ENCODE peak calls at places on chromosomes 12 and 14, in nine cellular contexts. N, A, D, U, F, W, T, Q and J are unnamed samples.

GRCh38 chr12:127179199-127179598 is 1087.8 kb upstream of the TMEM132C start:
- DNase-seq in U (no peak), F (no peak), Q (no peak), A (peak), W (no peak), T (no peak), D (no peak), N (peak), J (no peak)

GRCh38 chr14:60087664-60088063 is 4.1 kb upstream of the PCNX4 start:
- DNase-seq in W (no peak), A (no peak), T (no peak), U (no peak), N (no peak), F (no peak), D (no peak), Q (no peak), J (no peak)

GRCh38 chr12:54215990-54216579 is 27.3 kb upstream of the SMUG1 start:
- DNase-seq in W (no peak), Q (peak), F (no peak), U (no peak), A (no peak), N (no peak), T (no peak), D (peak), J (peak)

GRCh38 chr12:14930299-14930698 is 8.0 kb downstream of the ERP27 start:
- DNase-seq in U (no peak), F (no peak), T (no peak), Q (no peak), W (no peak), D (no peak), A (no peak), N (no peak), J (no peak)

GRCh38 chr12:105334568-105334967 is 4.1 kb downstream of the C12orf75 start:
- DNase-seq in W (no peak), N (peak), F (no peak), D (no peak), U (no peak), A (no peak), T (no peak), Q (no peak), J (no peak)

GRCh38 chr12:121009744-121010143 is 6.5 kb downstream of the C12orf43 start:
- DNase-seq in Q (no peak), F (peak), U (peak), N (peak), T (no peak), A (peak), W (peak), D (no peak), J (peak)

GRCh38 chr12:120376416-120376815 is 7.5 kb upstream of the MSI1 start:
- DNase-seq in Q (no peak), D (no peak), N (peak), F (no peak), W (no peak), T (no peak), U (no peak), A (peak), J (no peak)

GRCh38 chr14:99832326-99832725 is 39.1 kb downstream of the EML1 start:
- DNase-seq in U (no peak), T (no peak), N (no peak), A (no peak), W (no peak), Q (no peak), D (no peak), F (no peak), J (no peak)